ENCODE peak calls at places on chromosomes 12 and 14, in four cellular contexts. One of them, this sample, is unnamed.

GRCh38 chr14:69291396-69291795 is 31.4 kb downstream of the GALNT16 start:
- DNase-seq in ovary: no peak
- DNase-seq in astrocyte: no peak
- DNase-seq in uterus: no peak
- DNase-seq in this sample: no peak

GRCh38 chr12:123141615-123142517 is 9.0 kb downstream of the PITPNM2 start:
- DNase-seq in ovary: peak
- DNase-seq in astrocyte: peak
- DNase-seq in uterus: peak
- DNase-seq in this sample: no peak

GRCh38 chr12:56476143-56476542 is 7.8 kb downstream of the SPRYD4 start:
- DNase-seq in ovary: no peak
- DNase-seq in astrocyte: no peak
- DNase-seq in uterus: no peak
- DNase-seq in this sample: no peak

GRCh38 chr14:63174760-63175191 is 29.5 kb upstream of the RHOJ start:
- DNase-seq in ovary: peak
- DNase-seq in astrocyte: peak
- DNase-seq in uterus: peak
- DNase-seq in this sample: no peak

GRCh38 chr14:40115583-40115982 is 683.4 kb upstream of the FBXO33 start:
- DNase-seq in ovary: no peak
- DNase-seq in astrocyte: no peak
- DNase-seq in uterus: no peak
- DNase-seq in this sample: no peak

GRCh38 chr14:105061428-105062047 is 3.7 kb downstream of the GPR132 start:
- DNase-seq in ovary: no peak
- DNase-seq in astrocyte: no peak
- DNase-seq in uterus: no peak
- DNase-seq in this sample: no peak

GRCh38 chr12:3225154-3225795 is 148.1 kb downstream of the TSPAN9 start:
- DNase-seq in ovary: no peak
- DNase-seq in astrocyte: peak
- DNase-seq in uterus: no peak
- DNase-seq in this sample: no peak

GRCh38 chr12:75889214-75889613 is 142.4 kb downstream of the PHLDA1 start:
- DNase-seq in ovary: no peak
- DNase-seq in astrocyte: no peak
- DNase-seq in uterus: no peak
- DNase-seq in this sample: no peak

GRCh38 chr12:30694971-30695326 is 720 bp downstream of the IPO8 start:
- DNase-seq in ovary: peak
- DNase-seq in astrocyte: peak
- DNase-seq in uterus: peak
- DNase-seq in this sample: no peak

GRCh38 chr12:68904351-68904982 is 28.5 kb downstream of the CPM start:
- DNase-seq in ovary: no peak
- DNase-seq in astrocyte: no peak
- DNase-seq in uterus: no peak
- DNase-seq in this sample: no peak

GRCh38 chr12:57001448-57001906 is 4.9 kb downstream of the ZBTB39 start:
- DNase-seq in ovary: peak
- DNase-seq in astrocyte: no peak
- DNase-seq in uterus: peak
- DNase-seq in this sample: no peak

GRCh38 chr14:20811994-20812393 is 9.3 kb upstream of the RNASE1 start:
- DNase-seq in ovary: no peak
- DNase-seq in astrocyte: no peak
- DNase-seq in uterus: no peak
- DNase-seq in this sample: no peak

GRCh38 chr14:25103261-25103660 is 53.3 kb upstream of the STXBP6 start:
- DNase-seq in ovary: no peak
- DNase-seq in astrocyte: no peak
- DNase-seq in uterus: no peak
- DNase-seq in this sample: no peak

GRCh38 chr14:59282366-59282765 is 93.9 kb downstream of the DAAM1 start:
- DNase-seq in ovary: no peak
- DNase-seq in astrocyte: peak
- DNase-seq in uterus: no peak
- DNase-seq in this sample: no peak

GRCh38 chr14:24171422-24172260 is at the start of gene REC8:
- DNase-seq in ovary: peak
- DNase-seq in astrocyte: peak
- DNase-seq in uterus: peak
- DNase-seq in this sample: peak

GRCh38 chr14:104250175-104250574 is 111.8 kb downstream of the KIF26A start:
- DNase-seq in ovary: no peak
- DNase-seq in astrocyte: no peak
- DNase-seq in uterus: no peak
- DNase-seq in this sample: no peak

GRCh38 chr12:18863769-18864500 is 126.0 kb downstream of the CAPZA3 start:
- DNase-seq in ovary: no peak
- DNase-seq in astrocyte: no peak
- DNase-seq in uterus: no peak
- DNase-seq in this sample: no peak

GRCh38 chr14:38481939-38482678 is 226.2 kb upstream of the CLEC14A start:
- DNase-seq in ovary: no peak
- DNase-seq in astrocyte: peak
- DNase-seq in uterus: no peak
- DNase-seq in this sample: no peak

GRCh38 chr14:73280903-73281302 is 43.6 kb downstream of the PAPLN start:
- DNase-seq in ovary: no peak
- DNase-seq in astrocyte: no peak
- DNase-seq in uterus: no peak
- DNase-seq in this sample: no peak

GRCh38 chr12:18576104-18576622 is 161.6 kb downstream of the PLCZ1 start:
- DNase-seq in ovary: no peak
- DNase-seq in astrocyte: peak
- DNase-seq in uterus: no peak
- DNase-seq in this sample: no peak

GRCh38 chr12:68222336-68222735 is 3.3 kb downstream of the IL26 start:
- DNase-seq in ovary: no peak
- DNase-seq in astrocyte: no peak
- DNase-seq in uterus: no peak
- DNase-seq in this sample: no peak

GRCh38 chr12:4379410-4379809 is at the start of gene FGF23:
- DNase-seq in ovary: no peak
- DNase-seq in astrocyte: peak
- DNase-seq in uterus: no peak
- DNase-seq in this sample: no peak

GRCh38 chr12:49952396-49953055 is 2.0 kb downstream of the AQP2 start:
- DNase-seq in ovary: no peak
- DNase-seq in astrocyte: no peak
- DNase-seq in uterus: no peak
- DNase-seq in this sample: no peak

GRCh38 chr12:125140918-125141573 is 75.8 kb downstream of the AACS start:
- DNase-seq in ovary: no peak
- DNase-seq in astrocyte: peak
- DNase-seq in uterus: no peak
- DNase-seq in this sample: no peak

GRCh38 chr12:4664111-4664510 is 15.2 kb downstream of the NDUFA9 start:
- DNase-seq in ovary: no peak
- DNase-seq in astrocyte: peak
- DNase-seq in uterus: no peak
- DNase-seq in this sample: no peak

GRCh38 chr14:56482306-56482705 is 97.3 kb upstream of the TMEM260 start:
- DNase-seq in ovary: no peak
- DNase-seq in astrocyte: no peak
- DNase-seq in uterus: no peak
- DNase-seq in this sample: no peak

GRCh38 chr12:54135621-54136027 is 53.2 kb downstream of the SMUG1 start:
- DNase-seq in ovary: no peak
- DNase-seq in astrocyte: no peak
- DNase-seq in uterus: no peak
- DNase-seq in this sample: no peak

GRCh38 chr12:128059621-128060370 is 207.2 kb upstream of the TMEM132C start:
- DNase-seq in ovary: no peak
- DNase-seq in astrocyte: no peak
- DNase-seq in uterus: no peak
- DNase-seq in this sample: no peak

GRCh38 chr12:109469516-109469915 is 7.6 kb downstream of the KCTD10 start:
- DNase-seq in ovary: no peak
- DNase-seq in astrocyte: no peak
- DNase-seq in uterus: no peak
- DNase-seq in this sample: no peak

GRCh38 chr14:30872602-30873001 is 1.8 kb upstream of the COCH start:
- DNase-seq in ovary: no peak
- DNase-seq in astrocyte: no peak
- DNase-seq in uterus: no peak
- DNase-seq in this sample: no peak

GRCh38 chr14:30874120-30874998 is at the start of gene COCH:
- DNase-seq in ovary: no peak
- DNase-seq in astrocyte: no peak
- DNase-seq in uterus: no peak
- DNase-seq in this sample: no peak

GRCh38 chr14:30875788-30876053 is 1.4 kb downstream of the COCH start:
- DNase-seq in ovary: no peak
- DNase-seq in astrocyte: no peak
- DNase-seq in uterus: no peak
- DNase-seq in this sample: no peak

GRCh38 chr14:30874999-30875787 is 834 bp downstream of the COCH start:
- DNase-seq in ovary: no peak
- DNase-seq in astrocyte: no peak
- DNase-seq in uterus: no peak
- DNase-seq in this sample: no peak

DNA sequence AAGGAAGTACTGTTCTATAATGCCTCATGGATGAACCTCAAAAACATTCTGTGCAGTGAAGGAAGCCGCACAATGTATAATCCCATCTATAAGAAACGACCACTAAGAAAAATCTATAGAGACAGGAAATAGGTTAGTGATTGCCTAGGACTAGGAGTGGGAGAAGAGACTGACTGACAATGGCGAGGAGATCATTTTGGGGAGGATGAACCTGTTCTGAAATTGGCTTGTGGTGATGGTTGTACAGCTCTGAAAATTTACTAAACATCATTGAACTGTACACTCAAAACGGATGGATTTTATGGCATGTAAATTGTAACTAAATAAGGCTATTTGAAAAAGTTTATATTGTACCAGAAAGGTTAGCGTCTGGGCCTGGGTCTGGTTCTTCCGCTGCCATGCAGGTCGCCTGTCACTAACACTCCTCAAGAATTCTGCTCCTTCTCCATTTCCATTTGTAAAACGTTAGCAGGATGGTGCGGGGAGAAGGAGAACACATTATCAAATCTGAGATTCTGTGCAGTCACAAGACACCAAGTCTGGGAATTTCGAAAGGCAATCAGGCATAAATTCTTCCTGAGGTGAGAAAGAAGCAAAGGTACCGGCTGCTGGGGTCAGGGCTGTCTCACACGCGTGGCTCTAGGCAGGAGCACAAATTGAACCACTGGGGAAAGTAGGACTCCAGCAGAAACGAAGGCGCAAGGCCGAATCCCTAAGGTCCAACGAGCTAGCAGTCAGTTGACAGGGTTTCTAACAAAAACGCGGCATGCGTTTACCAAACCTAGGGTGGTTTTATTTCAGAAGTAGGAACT is 845 bp upstream of the COCH start:
- DNase-seq in ovary: no peak
- DNase-seq in astrocyte: no peak
- DNase-seq in uterus: no peak
- DNase-seq in this sample: no peak
- H3K4me3 ChIP-seq in ovary: no peak
- H3K4me3 ChIP-seq in astrocyte: peak
- H3K4me3 ChIP-seq in uterus: no peak
- H3K4me3 ChIP-seq in this sample: peak

GRCh38 chr12:10159280-10159679 is 12.7 kb downstream of the OLR1 start:
- DNase-seq in ovary: no peak
- DNase-seq in astrocyte: no peak
- DNase-seq in uterus: no peak
- DNase-seq in this sample: no peak

GRCh38 chr12:10151621-10152020 is 20.3 kb downstream of the OLR1 start:
- DNase-seq in ovary: no peak
- DNase-seq in astrocyte: no peak
- DNase-seq in uterus: no peak
- DNase-seq in this sample: no peak

GRCh38 chr12:10153271-10154144 is 18.4 kb downstream of the OLR1 start:
- DNase-seq in ovary: peak
- DNase-seq in astrocyte: peak
- DNase-seq in uterus: peak
- DNase-seq in this sample: no peak

DNA sequence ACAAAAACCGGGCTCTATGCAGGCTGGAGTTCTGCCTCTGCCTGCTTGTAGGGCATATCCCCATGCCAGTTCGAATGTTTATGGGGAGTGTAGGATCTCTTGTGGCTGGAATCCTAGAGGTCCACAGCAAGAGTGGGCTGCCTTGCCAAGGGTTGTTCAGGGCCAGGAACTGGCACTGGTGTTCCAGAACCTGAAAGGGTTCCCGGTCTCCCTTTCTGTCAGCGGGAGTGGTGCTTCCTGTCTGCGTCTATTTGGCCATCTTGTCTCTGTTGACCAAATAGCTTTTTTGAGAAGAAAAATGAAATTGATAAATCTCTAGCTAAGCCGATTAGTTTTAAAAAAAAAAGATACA is 17.8 kb downstream of the OLR1 start:
- DNase-seq in ovary: no peak
- DNase-seq in astrocyte: no peak
- DNase-seq in uterus: no peak
- DNase-seq in this sample: no peak
- H3K4me3 ChIP-seq in ovary: peak
- H3K4me3 ChIP-seq in astrocyte: peak
- H3K4me3 ChIP-seq in uterus: peak
- H3K4me3 ChIP-seq in this sample: no peak

GRCh38 chr12:64042901-64043300 is 179.2 kb downstream of the KICS2 start:
- DNase-seq in ovary: no peak
- DNase-seq in astrocyte: no peak
- DNase-seq in uterus: no peak
- DNase-seq in this sample: no peak
- H3K4me3 ChIP-seq in ovary: no peak
- H3K4me3 ChIP-seq in astrocyte: no peak
- H3K4me3 ChIP-seq in uterus: no peak
- H3K4me3 ChIP-seq in this sample: no peak

GRCh38 chr12:92077530-92077929 is 68.1 kb downstream of the BTG1 start:
- DNase-seq in ovary: no peak
- DNase-seq in astrocyte: no peak
- DNase-seq in uterus: no peak
- DNase-seq in this sample: no peak

GRCh38 chr12:92079054-92079385 is 66.6 kb downstream of the BTG1 start:
- DNase-seq in ovary: no peak
- DNase-seq in astrocyte: peak
- DNase-seq in uterus: no peak
- DNase-seq in this sample: no peak

GRCh38 chr12:92085040-92085439 is 60.6 kb downstream of the BTG1 start:
- DNase-seq in ovary: no peak
- DNase-seq in astrocyte: no peak
- DNase-seq in uterus: no peak
- DNase-seq in this sample: no peak

GRCh38 chr12:92078167-92079053 is 67.2 kb downstream of the BTG1 start:
- DNase-seq in ovary: peak
- DNase-seq in astrocyte: peak
- DNase-seq in uterus: peak
- DNase-seq in this sample: no peak

GRCh38 chr12:92080390-92081285 is 65.0 kb downstream of the BTG1 start:
- DNase-seq in ovary: no peak
- DNase-seq in astrocyte: peak
- DNase-seq in uterus: no peak
- DNase-seq in this sample: no peak
- H3K4me3 ChIP-seq in ovary: no peak
- H3K4me3 ChIP-seq in astrocyte: peak
- H3K4me3 ChIP-seq in uterus: no peak
- H3K4me3 ChIP-seq in this sample: peak

This sample was measured in GM12864.